ENCODE peak calls at places on chromosome 21, in six cellular contexts. U is Peyer's patch, B is IMR-90, G is heart left ventricle, R is suprapubic skin, K is transverse colon. Y is an unnamed sample. For H3K27me3, the result is how much of the 10 kb centered on the place peaks cover.

GRCh38 chr21:41010981-41011380 is 157.0 kb upstream of the BACE2 start:
- DNase-seq in K (no peak), R (no peak), B (no peak), U (no peak), G (no peak), Y (no peak)

GRCh38 chr21:41775152-41775472 is 8.3 kb upstream of the RIPK4 start:
- DNase-seq in R (no peak), U (no peak), G (no peak), B (no peak), K (no peak), Y (no peak)

GRCh38 chr21:19547951-19548635 is 1144.5 kb upstream of the TMPRSS15 start:
- DNase-seq in B (no peak), G (no peak), K (no peak), R (no peak), U (no peak), Y (no peak)

GRCh38 chr21:41564871-41565281 is 56.9 kb upstream of the TMPRSS2 start:
- DNase-seq in U (peak), G (no peak), B (no peak), R (no peak), K (peak), Y (peak)

GRCh38 chr21:15199940-15200339 is 135.1 kb upstream of the NRIP1 start:
- DNase-seq in K (no peak), G (no peak), B (no peak), U (no peak), R (no peak), Y (no peak)

GRCh38 chr21:23874271-23874670 is 1733.0 kb downstream of the MRPL39 start:
- DNase-seq in U (no peak), K (no peak), R (no peak), G (no peak), B (no peak), Y (no peak)

GRCh38 chr21:46424621-46425020 is 34.1 kb upstream of the DIP2A start:
- DNase-seq in B (no peak), G (peak), U (no peak), R (no peak), K (no peak), Y (no peak)

GRCh38 chr21:42102516-42102915 is 31.4 kb downstream of the UMODL1 start:
- DNase-seq in U (no peak), K (no peak), R (no peak), B (no peak), G (no peak), Y (no peak)

GRCh38 chr21:46190491-46191131 is 6.4 kb upstream of the SPATC1L start:
- DNase-seq in G (peak), R (peak), B (no peak), U (peak), K (no peak), Y (no peak)

GRCh38 chr21:39153373-39153772 is 29.9 kb downstream of the PSMG1 start:
- DNase-seq in B (no peak), G (no peak), R (no peak), U (no peak), K (no peak), Y (no peak)

GRCh38 chr21:38831526-38832467 is 26.1 kb downstream of the ETS2 start:
- DNase-seq in K (peak), G (no peak), U (peak), R (no peak), B (peak), Y (peak)

GRCh38 chr21:16589499-16589898 is 859.7 kb downstream of the USP25 start:
- DNase-seq in U (no peak), R (no peak), G (no peak), K (no peak), B (no peak), Y (no peak)

GRCh38 chr21:37958493-37958892 is 42.2 kb upstream of the KCNJ6 start:
- DNase-seq in G (no peak), B (no peak), R (no peak), K (no peak), U (no peak), Y (no peak)

GRCh38 chr21:43362928-43363314 is 64.0 kb downstream of the SIK1 start:
- DNase-seq in U (no peak), R (no peak), G (no peak), K (peak), B (no peak), Y (no peak)

GRCh38 chr21:45269861-45270260 is 17.8 kb downstream of the POFUT2 start:
- DNase-seq in B (no peak), G (peak), U (peak), K (peak), R (peak), Y (no peak)

GRCh38 chr21:46662765-46663500 is 27.5 kb downstream of the PRMT2 start:
- DNase-seq in K (no peak), B (no peak), G (no peak), U (no peak), R (no peak), Y (no peak)

GRCh38 chr21:14862794-14863720 is 201.7 kb downstream of the NRIP1 start:
- DNase-seq in B (peak), R (no peak), G (no peak), U (no peak), K (no peak), Y (peak)

GRCh38 chr21:38751379-38752050 is 54.2 kb upstream of the ETS2 start:
- DNase-seq in G (peak), K (no peak), U (no peak), R (no peak), B (no peak), Y (peak)

GRCh38 chr21:29504751-29505321 is 206.1 kb downstream of the BACH1 start:
- DNase-seq in B (peak), G (no peak), R (no peak), U (no peak), K (no peak), Y (no peak)

GRCh38 chr21:39694750-39695149 is 50.2 kb upstream of the IGSF5 start:
- DNase-seq in R (no peak), U (no peak), K (no peak), G (no peak), B (no peak), Y (no peak)

GRCh38 chr21:42567861-42568260 is 54.2 kb downstream of the SLC37A1 start:
- DNase-seq in U (peak), K (peak), R (peak), G (peak), B (no peak), Y (peak)

GRCh38 chr21:42313501-42313969 is 1.7 kb downstream of the TFF3 start:
- DNase-seq in U (peak), R (peak), G (no peak), B (no peak), K (peak), Y (no peak)

GRCh38 chr21:19692231-19692630 is 1288.6 kb upstream of the TMPRSS15 start:
- DNase-seq in B (no peak), R (no peak), K (no peak), G (no peak), U (no peak), Y (no peak)

GRCh38 chr21:27825035-27825434 is 858.1 kb upstream of the ADAMTS5 start:
- DNase-seq in U (no peak), K (no peak), R (no peak), B (no peak), G (no peak), Y (no peak)
- TF ChIP-seq POLR2A in U (no peak), K (no peak), R (no peak), B (no peak), G (no peak), Y (no peak)

DNA sequence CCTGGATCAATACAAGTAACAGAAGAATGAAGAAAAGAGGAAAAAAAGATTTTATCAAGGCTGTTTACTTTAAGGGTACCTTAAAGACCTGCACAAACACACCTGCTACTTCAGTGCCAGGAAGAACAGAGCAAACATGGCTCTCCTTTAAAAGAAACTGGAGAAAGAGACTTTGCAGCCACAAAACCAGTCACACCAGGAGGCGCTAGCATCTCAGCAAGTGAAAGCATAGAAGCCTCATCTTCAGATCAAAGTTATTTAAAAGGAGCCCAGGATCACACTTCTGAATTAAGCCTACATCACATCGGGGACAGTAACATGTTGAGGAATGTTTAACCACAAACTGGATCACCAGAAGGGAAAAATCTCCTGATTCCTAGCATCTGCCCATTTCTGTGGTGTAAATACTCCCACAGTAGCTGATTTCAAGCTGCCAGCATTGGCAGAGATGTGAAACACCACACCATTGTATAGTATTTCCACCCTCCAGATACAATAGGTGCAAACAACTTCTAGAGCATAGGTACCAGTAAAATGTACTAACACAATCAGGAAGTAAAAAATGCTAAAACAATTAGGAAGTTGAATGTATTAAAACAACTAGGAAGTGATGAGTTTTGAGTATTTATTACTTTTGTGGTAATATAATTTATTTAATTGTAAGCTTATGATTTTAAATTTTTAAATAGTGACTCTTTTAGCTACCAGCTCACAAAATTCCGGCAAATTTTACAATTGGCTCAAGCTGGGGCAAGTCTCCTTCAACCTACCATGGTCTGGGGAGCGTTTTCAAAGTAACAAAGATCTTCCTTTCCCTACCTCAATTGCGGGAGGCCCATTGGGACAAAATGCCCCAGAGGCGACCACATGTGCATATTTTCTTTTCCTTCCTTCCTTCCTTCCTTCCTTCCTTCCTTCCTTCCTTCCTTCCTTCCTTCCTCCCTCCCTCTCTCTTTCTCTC is 105.3 kb upstream of the CLDN14 start:
- DNase-seq in G (no peak), R (no peak), U (no peak), K (no peak), B (no peak), Y (no peak)
- H3K27me3 ChIP-seq in G (under half), R (under half), U (under half), K (under half), B (under half), Y (under half)

GRCh38 chr21:26061437-26061836 is 109.1 kb downstream of the APP start:
- DNase-seq in B (peak), K (no peak), G (no peak), U (no peak), R (no peak), Y (peak)
- H3K27ac ChIP-seq in B (no peak), K (peak), G (peak), U (peak), R (no peak), Y (peak)

GRCh38 chr21:36159356-36159921 is 2.8 kb downstream of the DOP1B start:
- DNase-seq in B (no peak), G (no peak), K (peak), R (no peak), U (peak), Y (no peak)

GRCh38 chr21:36160850-36161178 is 4.2 kb downstream of the DOP1B start:
- DNase-seq in B (no peak), K (no peak), U (no peak), R (no peak), G (no peak), Y (no peak)

GRCh38 chr21:36156339-36156814 is 247 bp upstream of the DOP1B start:
- DNase-seq in K (peak), B (peak), U (peak), G (peak), R (peak), Y (peak)

GRCh38 chr21:36156815-36157670 is at the start of gene DOP1B:
- DNase-seq in G (no peak), U (peak), R (peak), B (no peak), K (peak), Y (no peak)

DNA sequence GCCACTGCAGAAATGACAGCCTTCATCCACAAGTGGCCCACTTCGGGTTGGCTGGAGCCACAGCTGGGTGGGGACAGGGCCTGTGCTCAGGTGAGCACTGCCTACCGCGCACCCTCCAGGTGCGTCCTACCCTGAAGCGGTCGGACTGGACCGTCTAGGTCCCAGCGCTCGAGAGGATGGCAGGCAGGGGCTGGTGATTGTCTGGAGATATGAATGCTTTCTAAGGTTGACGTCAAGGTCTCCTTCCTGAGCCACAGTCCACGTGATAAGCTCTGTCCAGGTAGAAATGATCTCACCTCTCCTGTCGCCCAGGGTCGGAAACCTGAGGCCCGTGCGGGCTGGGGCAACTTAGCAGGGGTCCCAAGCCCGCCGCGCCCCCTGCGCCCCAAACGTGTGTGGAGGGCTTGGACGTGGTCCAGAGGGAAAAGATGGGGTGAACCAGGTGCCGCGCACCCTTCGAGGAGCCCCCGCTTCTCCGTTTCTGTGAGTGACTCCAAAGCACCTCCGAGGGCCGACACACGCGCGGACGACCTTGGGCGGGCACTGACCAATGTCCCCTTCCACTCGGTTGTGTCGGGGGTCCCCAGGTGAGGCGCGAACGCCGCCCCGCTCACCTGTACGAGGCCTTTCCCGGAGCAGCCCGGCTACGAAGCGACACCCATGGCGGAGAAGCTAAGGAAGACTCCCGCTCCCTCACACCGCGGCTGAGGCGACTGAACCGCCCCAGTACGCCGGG is 853 bp upstream of the DOP1B start:
- DNase-seq in B (no peak), K (peak), U (peak), R (no peak), G (no peak), Y (peak)
- TF ChIP-seq POLR2A in B (peak), K (peak), U (peak), R (peak), G (peak), Y (peak)

Y was measured in body of pancreas.